ENCODE peak calls at places on chromosomes 7 and 10, in five cellular contexts. N is A549, J is prostate gland, K is heart left ventricle, B is GM12891. X is an unnamed sample.

GRCh38 chr7:159040912-159041711 is 103.6 kb downstream of the VIPR2 start:
- DNase-seq in N (no peak), B (no peak), K (no peak), J (no peak), X (no peak)

GRCh38 chr10:52653510-52653909 is 119.1 kb downstream of the MBL2 start:
- DNase-seq in N (peak), B (no peak), J (no peak), K (peak), X (no peak)

GRCh38 chr7:102860351-102860811 is 52.4 kb upstream of the LRRC17 start:
- DNase-seq in J (no peak), N (no peak), B (no peak), K (no peak), X (no peak)

GRCh38 chr7:114158275-114158674 is 239.5 kb upstream of the PPP1R3A start:
- DNase-seq in K (no peak), N (no peak), J (no peak), B (no peak), X (no peak)

GRCh38 chr7:36526720-36527548 is 137.3 kb downstream of the ANLN start:
- DNase-seq in B (no peak), N (peak), K (no peak), J (no peak), X (no peak)

GRCh38 chr7:2151801-2152612 is 80.7 kb downstream of the MAD1L1 start:
- DNase-seq in N (no peak), J (no peak), K (no peak), B (no peak), X (no peak)

GRCh38 chr10:73867126-73867807 is 7.1 kb downstream of the CAMK2G start:
- DNase-seq in N (no peak), K (no peak), J (no peak), B (no peak), X (no peak)

GRCh38 chr10:53209941-53210611 is 437.5 kb upstream of the MBL2 start:
- DNase-seq in N (peak), J (no peak), K (no peak), B (no peak), X (no peak)

GRCh38 chr10:81248846-81249245 is 626.1 kb upstream of the NRG3 start:
- DNase-seq in N (no peak), K (no peak), J (no peak), B (no peak), X (no peak)

GRCh38 chr10:124001391-124002260 is 91.8 kb downstream of the CHST15 start:
- DNase-seq in K (no peak), N (no peak), B (peak), J (no peak), X (no peak)

GRCh38 chr7:28507538-28508282 is 95.4 kb downstream of the CREB5 start:
- DNase-seq in B (no peak), K (no peak), N (no peak), J (no peak), X (no peak)

GRCh38 chr10:99975106-99975829 is 34.5 kb downstream of the DNMBP start:
- DNase-seq in B (no peak), K (no peak), J (no peak), N (no peak), X (no peak)

GRCh38 chr10:4849042-4849402 is 23.0 kb downstream of the AKR1E2 start:
- DNase-seq in B (no peak), J (no peak), K (no peak), N (no peak), X (no peak)

GRCh38 chr10:34959786-34960185 is 130.4 kb downstream of the CUL2 start:
- DNase-seq in N (no peak), J (no peak), B (no peak), K (no peak), X (no peak)

GRCh38 chr7:28640026-28640425 is 227.7 kb downstream of the CREB5 start:
- DNase-seq in B (no peak), J (no peak), K (no peak), N (no peak), X (no peak)

GRCh38 chr7:151405588-151405987 is 4.2 kb downstream of the WDR86 start:
- DNase-seq in J (no peak), B (no peak), N (no peak), K (no peak), X (no peak)

DNA sequence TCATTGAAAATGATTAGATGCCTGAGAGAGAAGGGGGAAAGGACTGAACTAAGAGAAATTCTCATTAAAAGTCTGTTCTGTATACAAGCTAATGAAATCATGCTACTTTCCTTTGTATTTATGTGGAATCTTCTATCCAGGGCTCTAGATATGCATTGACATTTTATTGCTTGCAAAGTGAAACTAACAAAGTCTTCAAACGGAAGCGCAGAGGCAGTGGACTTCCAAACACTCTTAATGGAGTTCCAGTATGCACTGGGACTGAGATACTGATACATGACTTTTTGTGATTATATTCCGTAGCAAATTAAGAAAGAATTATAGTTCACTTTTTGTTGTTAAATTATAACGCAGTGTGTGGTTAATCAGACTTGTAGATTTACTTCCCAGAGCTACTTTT is 166.8 kb upstream of the TBX20 start:
- DNase-seq in B (no peak), K (no peak), J (no peak), N (no peak), X (no peak)
- TF ChIP-seq POLR2A in B (no peak), K (no peak), J (no peak), N (no peak), X (no peak)

DNA sequence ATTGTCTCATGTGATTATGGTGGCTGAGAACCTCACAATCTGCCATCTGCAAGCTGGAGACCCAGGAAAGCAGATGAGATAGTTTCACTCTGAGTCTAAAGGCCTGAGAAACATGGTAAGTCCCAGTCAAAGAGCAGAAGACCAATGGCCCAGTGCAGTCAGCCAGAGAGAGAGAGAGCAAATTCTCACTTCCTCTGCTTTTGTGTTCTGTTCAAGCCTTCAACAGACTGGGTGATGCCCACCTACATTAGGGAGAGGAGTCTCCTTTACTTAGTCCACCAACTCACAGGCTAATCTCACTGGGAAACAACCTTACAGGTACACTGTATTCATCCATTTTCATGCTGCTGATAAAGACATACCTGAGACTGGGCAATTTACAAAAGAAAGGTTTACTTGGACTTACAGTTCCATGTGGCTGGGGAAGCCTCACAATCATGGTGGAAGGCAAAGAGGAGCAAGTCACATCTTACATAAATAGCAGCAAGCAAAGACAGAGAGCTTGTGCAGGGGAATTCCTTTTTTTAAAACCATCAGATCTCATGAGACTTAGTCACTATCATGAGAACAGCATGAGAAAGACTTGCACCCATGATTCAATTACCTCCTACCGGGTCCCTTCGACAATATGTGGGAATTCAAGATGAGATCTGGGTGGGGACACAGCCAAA is 4.7 kb upstream of the FRMPD2 start:
- DNase-seq in N (no peak), J (no peak), B (peak), K (no peak), X (no peak)
- TF ChIP-seq POLR2A in N (no peak), J (no peak), B (peak), K (no peak), X (no peak)

GRCh38 chr7:31122649-31123058 is 70.5 kb downstream of the ADCYAP1R1 start:
- DNase-seq in J (peak), B (no peak), N (peak), K (peak), X (peak)
- TF ChIP-seq POLR2A in J (no peak), B (no peak), N (no peak), K (no peak), X (no peak)

GRCh38 chr10:93438796-93439253 is 43.3 kb downstream of the MYOF start:
- DNase-seq in B (no peak), K (no peak), N (peak), J (peak), X (peak)

GRCh38 chr10:93435621-93436385 is 46.3 kb downstream of the MYOF start:
- DNase-seq in J (no peak), N (peak), B (no peak), K (no peak), X (peak)

GRCh38 chr10:93436577-93436976 is 45.6 kb downstream of the MYOF start:
- DNase-seq in K (peak), B (no peak), N (peak), J (no peak), X (peak)

GRCh38 chr10:93437946-93438795 is 44.0 kb downstream of the MYOF start:
- DNase-seq in J (no peak), N (peak), B (no peak), K (no peak), X (peak)

DNA sequence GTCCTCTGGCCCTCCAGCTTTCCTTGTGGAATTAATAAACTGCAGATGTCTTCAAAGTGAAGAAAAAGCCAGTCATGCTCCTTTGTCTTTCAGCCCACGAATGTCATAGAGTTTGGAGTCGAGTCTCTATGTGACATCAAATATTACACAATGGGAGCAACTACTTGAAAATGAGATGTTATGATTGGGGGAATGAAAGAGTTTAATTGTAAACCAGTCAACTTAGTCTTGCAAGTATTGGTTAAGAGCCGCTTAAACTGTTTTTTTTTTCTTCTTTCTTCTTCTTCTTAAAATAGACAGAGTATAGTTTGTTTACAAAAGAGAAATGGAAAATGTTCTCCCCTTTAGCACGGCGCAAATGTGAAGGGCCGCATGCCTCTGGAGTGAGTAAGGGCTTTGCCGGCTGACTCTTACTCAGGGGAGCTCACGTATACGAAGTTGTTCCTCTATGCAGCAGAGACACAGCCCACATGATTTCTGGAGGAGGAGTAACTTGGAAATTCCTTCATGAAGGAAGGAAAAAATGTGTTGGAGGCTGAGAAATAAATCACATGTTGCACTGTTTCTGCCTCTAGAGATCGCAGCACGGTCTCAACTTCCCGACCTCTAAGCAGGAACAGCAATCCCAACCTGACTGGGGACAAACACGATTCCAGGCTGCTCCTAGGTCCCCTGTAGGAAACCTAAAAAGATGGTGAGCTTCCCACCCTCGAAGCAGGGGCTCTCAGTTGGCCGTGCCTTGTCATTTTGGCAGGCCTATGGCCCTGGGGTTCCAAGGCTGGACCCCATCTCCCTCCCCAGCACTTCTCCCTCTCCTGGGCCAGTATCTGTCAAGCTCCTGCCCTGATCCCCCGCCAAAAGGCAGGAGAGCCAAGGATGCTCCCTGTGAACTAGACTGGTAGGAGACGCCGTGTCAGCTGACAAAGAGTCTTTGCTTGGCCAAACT is 44.9 kb downstream of the MYOF start:
- DNase-seq in N (peak), J (peak), B (no peak), K (peak), X (peak)
- TF ChIP-seq POLR2A in N (no peak), J (peak), B (no peak), K (no peak), X (peak)

DNA sequence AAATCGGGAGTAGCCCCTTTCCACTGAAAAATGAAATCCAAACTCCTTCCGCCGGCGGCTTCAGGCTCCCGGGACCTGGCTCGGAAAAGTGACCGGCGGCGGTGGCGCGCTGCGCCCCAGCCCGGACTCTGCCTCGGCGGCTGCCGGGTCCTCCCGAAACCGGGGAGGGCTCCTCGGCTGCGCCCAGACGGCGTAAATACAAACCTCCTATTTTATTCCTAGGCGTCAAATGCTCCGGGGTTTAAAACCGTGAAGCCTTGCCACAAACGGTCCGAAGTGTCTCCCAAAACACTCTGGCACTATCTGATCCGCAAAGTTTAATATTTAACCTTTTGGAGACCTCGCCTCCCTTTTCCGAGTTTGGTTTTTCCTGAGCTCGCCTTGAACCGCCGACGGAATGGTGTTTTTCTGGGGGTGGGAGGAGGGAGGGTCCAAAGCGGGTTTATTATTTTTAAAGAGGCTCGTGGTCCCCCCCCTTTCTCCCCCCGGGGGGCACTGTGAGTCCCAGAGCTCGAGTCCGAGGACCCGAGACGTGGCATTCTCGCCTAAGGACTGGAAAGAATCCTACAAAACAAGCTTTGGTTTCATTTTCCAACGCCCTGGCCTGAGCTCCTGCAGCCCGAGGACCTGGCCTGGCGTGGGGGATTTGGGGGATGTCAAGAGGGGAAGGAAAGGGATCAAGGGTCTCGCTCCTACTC is 1.9 kb downstream of the TNRC18 start:
- DNase-seq in B (no peak), K (peak), J (peak), N (peak), X (peak)
- TF ChIP-seq POLR2A in B (no peak), K (no peak), J (peak), N (no peak), X (peak)

GRCh38 chr7:4725014-4725951 is 43.2 kb downstream of the FOXK1 start:
- DNase-seq in N (peak), K (peak), B (peak), J (peak), X (peak)
- TF ChIP-seq POLR2A in N (no peak), K (no peak), B (no peak), J (peak), X (peak)

X was measured in body of pancreas.